ENCODE peak calls at places on chromosome 1, in five cellular contexts. H is HCT116, D is GM12878, Y is K562, M is SK-N-SH. P is an unnamed sample.

GRCh38 chr1:116496380-116496779 is 74.4 kb downstream of the CD58 start:
- DNase-seq in D (no peak), M (no peak), H (no peak), Y (no peak), P (no peak)

GRCh38 chr1:39596163-39596562 is 19.6 kb upstream of the PABPC4 start:
- DNase-seq in H (no peak), D (no peak), Y (no peak), M (no peak), P (no peak)

GRCh38 chr1:27522860-27523665 is 33.1 kb upstream of the WASF2 start:
- DNase-seq in Y (peak), D (no peak), M (no peak), H (no peak), P (no peak)

GRCh38 chr1:207647966-207648906 is 3.3 kb downstream of the CR1L start:
- DNase-seq in D (no peak), H (no peak), M (no peak), Y (peak), P (no peak)

GRCh38 chr1:21855257-21856096 is 43.4 kb downstream of the LDLRAD2 start:
- DNase-seq in M (no peak), Y (no peak), D (no peak), H (no peak), P (no peak)

GRCh38 chr1:79603862-79604261 is 597.3 kb upstream of the ADGRL4 start:
- DNase-seq in Y (no peak), H (no peak), D (no peak), M (no peak), P (no peak)

GRCh38 chr1:230427981-230428380 is 1.8 kb upstream of the PGBD5 start:
- DNase-seq in M (no peak), H (no peak), Y (no peak), D (no peak), P (no peak)

GRCh38 chr1:37502104-37502503 is 12.5 kb downstream of the MEAF6 start:
- DNase-seq in H (no peak), Y (no peak), D (no peak), M (no peak), P (no peak)

GRCh38 chr1:110508038-110508437 is 10.9 kb downstream of the KCNA10 start:
- DNase-seq in Y (no peak), D (no peak), M (no peak), H (no peak), P (no peak)

GRCh38 chr1:235996048-235996785 is 68.7 kb downstream of the NID1 start:
- DNase-seq in H (no peak), Y (no peak), D (no peak), M (no peak), P (no peak)

GRCh38 chr1:212638419-212639151 is 30.0 kb downstream of the ATF3 start:
- DNase-seq in M (peak), D (no peak), Y (no peak), H (no peak), P (no peak)

GRCh38 chr1:30707412-30708360 is 15.7 kb downstream of the MATN1 start:
- DNase-seq in Y (peak), M (peak), H (peak), D (no peak), P (peak)

GRCh38 chr1:93061895-93062792 is 16.9 kb upstream of the MTF2 start:
- DNase-seq in Y (peak), H (peak), D (no peak), M (peak), P (no peak)

GRCh38 chr1:23263380-23263887 is 46.1 kb upstream of the HTR1D start:
- DNase-seq in M (no peak), D (no peak), H (no peak), Y (no peak), P (no peak)

GRCh38 chr1:46535063-46535462 is 16.4 kb downstream of the KNCN start:
- DNase-seq in M (peak), D (no peak), H (peak), Y (peak), P (peak)

GRCh38 chr1:39499668-39500067 is 8.2 kb downstream of the BMP8A start:
- DNase-seq in Y (no peak), M (no peak), D (no peak), H (no peak), P (no peak)

GRCh38 chr1:105326883-105327282 is 1577.2 kb downstream of the AMY1C start:
- DNase-seq in Y (no peak), H (no peak), D (no peak), M (no peak), P (no peak)

GRCh38 chr1:25442178-25442577 is 11.5 kb downstream of the MACO1 start:
- DNase-seq in H (peak), D (no peak), Y (no peak), M (peak), P (no peak)

GRCh38 chr1:32786856-32787255 is 30.3 kb downstream of the YARS1 start:
- DNase-seq in H (no peak), Y (no peak), M (no peak), D (no peak), P (peak)

GRCh38 chr1:47870946-47871750 is 126.0 kb downstream of the TRABD2B start:
- DNase-seq in D (no peak), H (no peak), Y (no peak), M (no peak), P (no peak)

GRCh38 chr1:31054349-31054748 is 11.2 kb downstream of the PUM1 start:
- DNase-seq in H (no peak), D (no peak), Y (no peak), M (no peak), P (no peak)

GRCh38 chr1:9807541-9807940 is 16.2 kb downstream of the CLSTN1 start:
- DNase-seq in M (no peak), Y (no peak), H (no peak), D (no peak), P (no peak)

GRCh38 chr1:162656266-162656665 is 24.0 kb downstream of the DDR2 start:
- DNase-seq in D (no peak), H (no peak), M (no peak), Y (no peak), P (no peak)

GRCh38 chr1:223486366-223486765 is 93.2 kb downstream of the CCDC185 start:
- DNase-seq in M (peak), Y (no peak), D (no peak), H (peak), P (peak)

GRCh38 chr1:155219592-155220031 is 11.1 kb downstream of the MTX1 start:
- DNase-seq in M (peak), H (no peak), Y (peak), D (no peak), P (no peak)

GRCh38 chr1:232704694-232705680 is 75.1 kb upstream of the SIPA1L2 start:
- DNase-seq in D (no peak), Y (peak), H (peak), M (peak), P (no peak)

DNA sequence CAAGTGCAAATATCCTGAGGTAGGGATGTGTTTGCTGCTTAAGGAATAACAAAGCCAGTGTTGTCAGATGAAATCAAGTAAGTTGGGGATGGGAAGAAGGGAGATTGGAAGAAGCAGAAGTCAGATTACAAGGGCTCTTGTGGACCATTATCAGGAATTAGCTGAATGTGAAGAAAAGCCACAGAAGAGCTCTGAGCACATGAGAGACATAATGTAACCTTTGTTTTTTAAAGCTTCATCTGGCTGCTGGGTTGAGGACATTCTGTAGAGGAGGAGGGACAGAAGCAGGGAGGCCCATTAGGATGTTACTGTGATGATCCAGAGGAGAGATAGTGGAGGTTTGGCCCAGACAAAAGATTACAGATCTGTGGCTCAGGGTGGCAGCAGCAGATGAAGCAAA is 111.7 kb downstream of the DUSP10 start:
- DNase-seq in Y (no peak), H (no peak), D (no peak), M (no peak), P (no peak)
- TF ChIP-seq JUND in Y (no peak), H (no peak), D (no peak), M (no peak), P (no peak)

GRCh38 chr1:49318218-49318617 is 541.5 kb upstream of the BEND5 start:
- DNase-seq in D (no peak), H (no peak), M (no peak), Y (no peak), P (no peak)
- TF ChIP-seq JUND in D (no peak), H (no peak), M (no peak), Y (no peak), P (no peak)

GRCh38 chr1:231463541-231463940 is 41.5 kb upstream of the EGLN1 start:
- DNase-seq in D (no peak), Y (no peak), H (no peak), M (no peak), P (no peak)

GRCh38 chr1:231465051-231465450 is 43.0 kb upstream of the EGLN1 start:
- DNase-seq in H (no peak), Y (no peak), M (no peak), D (no peak), P (no peak)

GRCh38 chr1:231460614-231461013 is 38.5 kb upstream of the EGLN1 start:
- DNase-seq in D (peak), M (no peak), H (no peak), Y (peak), P (no peak)
- TF ChIP-seq JUND in D (no peak), M (no peak), H (no peak), Y (no peak), P (no peak)

GRCh38 chr1:81949421-81949820 is 148.7 kb downstream of the ADGRL2 start:
- DNase-seq in M (no peak), H (no peak), D (no peak), Y (no peak), P (no peak)
- TF ChIP-seq JUND in M (no peak), H (no peak), D (no peak), Y (no peak), P (no peak)

GRCh38 chr1:61053712-61054608 is 28.4 kb upstream of the NFIA start:
- DNase-seq in D (no peak), M (peak), Y (peak), H (no peak), P (peak)
- TF ChIP-seq JUND in D (no peak), M (no peak), Y (no peak), H (no peak), P (no peak)